ENCODE peak calls at places on chromosomes 3 and 15, in six cellular contexts. G is lower lobe of right lung, X is Caco-2, U is mammary epithelial cell, L is lung, M is right lobe of liver. T is an unnamed sample. For H3K9me3 and H3K36me3, the result is how much of the 10 kb centered on the place peaks cover.

GRCh38 chr3:187994221-187995085 is 159.5 kb upstream of the LPP start:
- DNase-seq in X (no peak), L (no peak), U (peak), M (no peak), G (no peak), T (no peak)

GRCh38 chr15:34583399-34584320 is at the start of gene GOLGA8B:
- DNase-seq in L (peak), M (peak), X (peak), U (peak), G (peak), T (peak)

GRCh38 chr3:125079675-125080045 is 23.9 kb upstream of the HEG1 start:
- DNase-seq in X (peak), U (peak), L (no peak), G (no peak), M (no peak), T (no peak)

GRCh38 chr15:40743921-40744809 is 10.9 kb downstream of the RMDN3 start:
- DNase-seq in U (peak), L (no peak), M (no peak), X (peak), G (no peak), T (no peak)

GRCh38 chr15:62046064-62046779 is 14.0 kb downstream of the VPS13C start:
- DNase-seq in L (no peak), G (no peak), M (no peak), X (no peak), U (no peak), T (no peak)

GRCh38 chr3:61439116-61439459 is 122.3 kb upstream of the PTPRG start:
- DNase-seq in L (no peak), X (no peak), G (no peak), U (no peak), M (no peak), T (no peak)

GRCh38 chr15:88882745-88883144 is 12.6 kb downstream of the HAPLN3 start:
- DNase-seq in U (no peak), X (no peak), M (no peak), L (no peak), G (no peak), T (no peak)

GRCh38 chr3:141414141-141414689 is 45.9 kb downstream of the ZBTB38 start:
- DNase-seq in M (no peak), X (no peak), G (no peak), L (no peak), U (no peak), T (no peak)

GRCh38 chr3:18378218-18378617 is 46.9 kb downstream of the SATB1 start:
- DNase-seq in L (no peak), G (no peak), M (no peak), U (no peak), X (no peak), T (no peak)

GRCh38 chr15:36468746-36469145 is 110.7 kb upstream of the CDIN1 start:
- DNase-seq in G (peak), L (peak), X (no peak), M (no peak), U (peak), T (no peak)

GRCh38 chr3:186901135-186901734 is 29.1 kb upstream of the ST6GAL1 start:
- DNase-seq in G (no peak), U (no peak), L (no peak), X (no peak), M (no peak), T (no peak)

GRCh38 chr3:121998588-121999473 is 23.2 kb downstream of the ILDR1 start:
- DNase-seq in G (no peak), U (no peak), M (no peak), X (peak), L (no peak), T (no peak)

GRCh38 chr15:51760805-51761204 is 9.4 kb downstream of the TMOD2 start:
- DNase-seq in X (no peak), G (no peak), U (no peak), M (no peak), L (no peak), T (no peak)

GRCh38 chr3:23271876-23272741 is 69.0 kb downstream of the UBE2E2 start:
- DNase-seq in M (peak), L (no peak), U (no peak), X (no peak), G (no peak), T (no peak)

GRCh38 chr3:183180105-183180763 is 17.7 kb upstream of the LAMP3 start:
- DNase-seq in M (no peak), X (no peak), L (peak), U (no peak), G (no peak), T (no peak)

GRCh38 chr3:117995795-117996194 is 1038.9 kb downstream of the IGSF11 start:
- DNase-seq in G (no peak), U (no peak), L (no peak), M (no peak), X (no peak), T (no peak)

GRCh38 chr3:190301591-190301990 is 20.7 kb downstream of the CLDN1 start:
- DNase-seq in G (no peak), M (no peak), U (no peak), L (no peak), X (no peak), T (no peak)

GRCh38 chr3:154132777-154133375 is 11.7 kb downstream of the ARHGEF26 start:
- DNase-seq in U (peak), M (no peak), G (no peak), X (peak), L (no peak), T (no peak)

GRCh38 chr3:152313430-152313829 is 44.7 kb downstream of the MBNL1 start:
- DNase-seq in L (no peak), M (no peak), U (no peak), X (no peak), G (no peak), T (no peak)

GRCh38 chr3:127747751-127748521 is 74.4 kb downstream of the MGLL start:
- DNase-seq in X (no peak), M (no peak), U (peak), L (peak), G (peak), T (no peak)

GRCh38 chr3:179436517-179436916 is 14.8 kb downstream of the GNB4 start:
- DNase-seq in X (no peak), M (no peak), L (no peak), U (no peak), G (no peak), T (no peak)

GRCh38 chr3:127858477-127858876 is 36.2 kb upstream of the MGLL start:
- DNase-seq in L (no peak), X (no peak), U (no peak), G (no peak), M (no peak), T (no peak)

GRCh38 chr3:42698911-42699230 is 3.7 kb downstream of the HHATL start:
- DNase-seq in L (no peak), M (no peak), X (no peak), G (peak), U (no peak), T (peak)

GRCh38 chr15:70508561-70509281 is 254.6 kb downstream of the UACA start:
- DNase-seq in M (no peak), G (peak), U (peak), L (no peak), X (peak), T (no peak)

GRCh38 chr15:25065286-25065685 is 110.5 kb downstream of the SNRPN start:
- DNase-seq in U (no peak), L (no peak), G (no peak), X (no peak), M (peak), T (no peak)

GRCh38 chr3:186083746-186084145 is 25.1 kb downstream of the ETV5 start:
- DNase-seq in X (no peak), G (no peak), M (no peak), L (no peak), U (no peak), T (no peak)

GRCh38 chr3:101512521-101513418 is at the start of gene SENP7:
- DNase-seq in U (peak), G (peak), M (peak), X (peak), L (peak), T (peak)

GRCh38 chr3:119352235-119352634 is 58.1 kb downstream of the ARHGAP31 start:
- DNase-seq in M (no peak), L (no peak), U (peak), G (no peak), X (peak), T (no peak)

DNA sequence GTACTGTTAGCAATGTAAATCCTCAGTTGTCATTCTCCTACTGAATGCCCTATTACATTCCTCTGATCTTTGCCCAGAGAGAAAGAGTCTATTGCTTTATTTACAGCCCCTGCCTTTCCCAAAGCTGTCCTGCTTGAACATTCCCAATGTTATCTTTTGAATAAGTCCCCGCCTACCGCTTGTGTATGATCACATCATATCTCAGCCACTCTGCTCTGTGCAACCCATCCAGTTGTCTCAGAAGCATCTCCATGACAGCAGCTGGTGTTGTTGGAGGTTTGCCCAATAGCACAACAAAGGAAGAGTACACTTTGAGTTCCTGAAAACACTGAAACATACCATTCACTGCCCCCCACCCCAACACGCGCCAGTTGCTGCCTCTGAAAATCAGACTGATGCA is 22.0 kb upstream of the FAM3D start:
- DNase-seq in L (no peak), U (no peak), X (no peak), M (no peak), G (no peak), T (no peak)
- H3K9me3 ChIP-seq in L (under half), U (under half), X (under half), M (under half), G (under half), T (under half)

GRCh38 chr15:59216911-59217310 is 10.3 kb downstream of the LDHAL6B start:
- DNase-seq in G (no peak), X (no peak), L (no peak), M (no peak), U (no peak), T (no peak)

GRCh38 chr15:59218710-59219109 is 12.1 kb downstream of the LDHAL6B start:
- DNase-seq in U (no peak), M (no peak), G (no peak), X (no peak), L (no peak), T (no peak)

GRCh38 chr15:59221479-59221878 is 14.8 kb downstream of the LDHAL6B start:
- DNase-seq in U (no peak), X (no peak), L (no peak), M (no peak), G (no peak), T (no peak)

GRCh38 chr15:59222106-59222505 is 15.5 kb downstream of the LDHAL6B start:
- DNase-seq in M (no peak), G (no peak), U (peak), X (no peak), L (no peak), T (no peak)

GRCh38 chr15:59218099-59218498 is 11.5 kb downstream of the LDHAL6B start:
- DNase-seq in M (no peak), X (no peak), L (no peak), U (no peak), G (no peak), T (no peak)
- H3K36me3 ChIP-seq in M (under half), X (under half), L (under half), U (half or more), G (under half), T (under half)

GRCh38 chr3:66198437-66199088 is 22.2 kb upstream of the SLC25A26 start:
- DNase-seq in G (no peak), X (no peak), M (no peak), L (no peak), U (no peak), T (no peak)

GRCh38 chr3:66196633-66197032 is 24.2 kb upstream of the SLC25A26 start:
- DNase-seq in M (no peak), X (no peak), U (no peak), L (no peak), G (no peak), T (no peak)

GRCh38 chr3:66200147-66200546 is 20.7 kb upstream of the SLC25A26 start:
- DNase-seq in U (peak), G (no peak), M (no peak), L (no peak), X (no peak), T (no peak)

GRCh38 chr3:66199089-66199473 is 21.7 kb upstream of the SLC25A26 start:
- DNase-seq in M (no peak), U (no peak), G (no peak), L (no peak), X (no peak), T (no peak)

DNA sequence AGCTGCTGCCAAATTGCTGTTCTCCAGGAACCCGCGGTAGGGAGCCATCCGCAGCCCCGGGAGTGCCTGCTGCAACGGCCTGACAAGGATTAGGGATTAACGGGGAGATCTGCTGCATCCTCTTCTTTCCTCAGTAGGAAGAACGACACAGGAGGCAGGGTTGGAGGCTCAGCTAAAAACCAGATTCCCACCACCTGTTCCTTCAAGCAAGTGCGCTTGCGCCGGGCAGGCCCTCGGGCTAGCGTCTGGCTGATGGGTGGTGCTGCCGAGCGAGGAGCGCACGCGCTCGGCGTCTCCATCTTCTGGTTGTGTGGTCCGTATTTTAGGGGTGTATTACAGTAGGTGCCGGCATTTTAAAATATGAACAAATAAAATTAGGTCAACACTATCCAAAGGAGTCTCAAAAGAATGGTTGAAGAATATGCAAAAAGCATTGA is 25.4 kb upstream of the SLC25A26 start:
- DNase-seq in L (peak), X (peak), U (peak), M (peak), G (peak), T (no peak)
- H3K4me3 ChIP-seq in L (no peak), X (peak), U (no peak), M (no peak), G (peak), T (no peak)

DNA sequence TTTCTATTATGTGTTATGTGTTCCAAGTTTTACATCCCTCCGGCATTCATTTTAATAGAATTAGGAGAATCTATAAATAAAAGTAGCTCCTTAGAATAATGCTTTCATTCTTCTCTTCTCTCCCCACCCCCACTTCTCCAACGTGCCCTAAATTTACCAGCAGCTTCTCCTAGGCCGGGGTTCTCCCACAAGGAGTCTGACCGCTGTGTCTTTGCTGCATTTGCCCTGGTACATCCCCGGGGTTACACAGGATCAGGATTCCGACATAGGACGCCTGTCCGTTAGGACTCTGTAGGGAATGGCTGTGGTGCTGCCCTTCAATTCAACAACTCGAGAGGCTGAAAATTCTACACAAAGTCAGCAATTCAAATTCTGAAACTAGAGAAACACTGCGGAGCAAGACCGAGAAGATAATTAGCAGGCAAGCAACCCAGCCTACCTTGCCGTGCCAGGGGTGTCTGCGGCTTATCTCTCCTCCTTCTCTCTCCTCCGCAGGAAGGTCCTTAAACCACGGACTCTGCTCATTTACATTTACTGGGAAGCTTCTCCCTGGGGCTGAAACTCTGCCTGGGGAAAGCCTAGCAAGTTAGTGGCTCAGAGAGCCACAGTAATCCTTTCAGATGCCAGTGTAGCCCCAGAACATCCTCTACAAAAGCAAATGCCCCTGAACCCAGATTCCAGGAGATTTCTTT is 18.8 kb downstream of the PCSK6 start:
- DNase-seq in L (no peak), X (no peak), U (no peak), M (no peak), G (no peak), T (no peak)
- H3K9me3 ChIP-seq in L (under half), X (under half), U (under half), M (under half), G (under half), T (under half)

GRCh38 chr15:43420876-43421275 is 50.0 kb downstream of the TUBGCP4 start:
- DNase-seq in U (no peak), M (no peak), X (no peak), G (no peak), L (no peak), T (no peak)

GRCh38 chr15:43420435-43420834 is 49.5 kb downstream of the TUBGCP4 start:
- DNase-seq in L (no peak), X (no peak), M (no peak), G (no peak), U (no peak), T (no peak)

GRCh38 chr15:43423793-43424192 is 52.9 kb downstream of the TUBGCP4 start:
- DNase-seq in U (peak), X (no peak), M (no peak), G (no peak), L (no peak), T (no peak)
- H3K36me3 ChIP-seq in U (under half), X (under half), M (under half), G (half or more), L (under half), T (under half)

GRCh38 chr3:99637381-99638111 is 848 bp upstream of the COL8A1 start:
- DNase-seq in U (peak), X (no peak), G (no peak), L (no peak), M (no peak), T (peak)

GRCh38 chr3:99640214-99640851 is 1.9 kb downstream of the COL8A1 start:
- DNase-seq in G (no peak), U (no peak), X (no peak), L (no peak), M (no peak), T (no peak)

GRCh38 chr3:99637041-99637380 is 1.4 kb upstream of the COL8A1 start:
- DNase-seq in G (no peak), L (no peak), U (peak), M (no peak), X (no peak), T (no peak)

GRCh38 chr3:99639579-99639978 is 1.2 kb downstream of the COL8A1 start:
- DNase-seq in L (no peak), M (no peak), X (no peak), U (no peak), G (no peak), T (no peak)

GRCh38 chr3:99638244-99638948 is at the start of gene COL8A1:
- DNase-seq in U (peak), L (peak), X (peak), G (peak), M (no peak), T (peak)
- H3K4me3 ChIP-seq in U (peak), L (peak), X (no peak), G (peak), M (no peak), T (peak)

GRCh38 chr3:146468234-146468931 is 978 bp downstream of the PLSCR2 start:
- DNase-seq in G (no peak), X (no peak), M (no peak), L (no peak), U (no peak), T (no peak)

GRCh38 chr3:146470424-146470990 is 1.1 kb upstream of the PLSCR2 start:
- DNase-seq in M (no peak), G (no peak), L (no peak), U (no peak), X (no peak), T (no peak)

GRCh38 chr3:146469206-146470017 is at the start of gene PLSCR2:
- DNase-seq in X (no peak), M (peak), L (peak), U (no peak), G (peak), T (no peak)

GRCh38 chr3:146472611-146473010 is 3.2 kb upstream of the PLSCR2 start:
- DNase-seq in X (no peak), G (no peak), M (no peak), L (no peak), U (no peak), T (no peak)

DNA sequence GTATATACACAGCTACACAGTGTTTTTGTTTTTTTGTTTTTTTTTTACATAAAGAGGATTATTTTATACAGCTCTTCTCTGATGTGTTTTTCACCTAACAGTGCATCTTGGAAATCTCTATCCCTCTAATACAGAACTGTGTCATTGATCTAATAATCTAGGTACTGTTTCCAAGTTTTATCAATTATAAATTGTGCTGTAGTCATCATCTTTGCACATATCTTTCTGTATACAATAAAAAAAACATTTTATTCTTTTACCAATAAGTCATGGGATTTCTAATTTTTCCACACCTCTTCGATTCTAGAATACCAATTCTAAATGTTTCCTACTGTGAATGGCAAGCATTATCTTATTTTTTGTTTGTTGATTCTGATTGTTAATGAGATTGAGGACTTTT is 1.7 kb upstream of the PLSCR2 start:
- DNase-seq in G (no peak), L (no peak), M (no peak), X (no peak), U (no peak), T (no peak)
- H3K9me3 ChIP-seq in G (under half), L (under half), M (under half), X (under half), U (under half), T (under half)

DNA sequence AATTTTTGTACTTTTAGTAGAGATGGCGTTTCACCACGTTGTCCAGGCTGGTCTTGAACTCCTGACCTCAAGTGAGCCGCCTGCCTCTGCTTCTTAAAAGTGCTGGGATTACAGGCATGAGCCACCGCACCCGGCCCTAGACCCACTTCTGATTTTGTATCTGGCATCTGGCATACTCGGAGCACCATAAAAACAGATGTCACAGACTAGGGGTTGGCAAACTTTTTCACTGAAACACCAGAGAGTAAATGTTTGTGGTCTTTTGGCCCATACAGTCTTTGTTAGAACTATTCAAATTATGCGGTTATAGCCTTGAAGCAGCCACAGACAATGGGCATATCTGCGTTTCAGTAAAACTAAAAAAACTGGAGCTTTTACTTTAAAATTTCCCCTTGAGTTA is 110.7 kb downstream of the TJP1 start:
- DNase-seq in U (no peak), G (no peak), L (no peak), M (no peak), X (no peak), T (no peak)
- H3K36me3 ChIP-seq in U (under half), G (half or more), L (under half), M (under half), X (under half), T (half or more)